ENCODE peak calls at places on chromosomes 16 and 17, in seven cellular contexts. N is mammary epithelial cell; R is upper lobe of right lung; Q is fibroblast of lung; U is left ventricle myocardium inferior; L is activated CD8-positive, alpha-beta T cell treated with anti-CD3 and anti-CD28 coated beads for 36 hours; T is CD8-positive, alpha-beta T cell. Y is an unnamed sample.

GRCh38 chr16:30628628-30629342 is 18.6 kb upstream of the ZNF689 start:
- DNase-seq in L (peak), T (peak), Q (peak), R (peak), U (peak), N (peak), Y (peak)

GRCh38 chr16:58128181-58128631 is 975 bp downstream of the CFAP20 start:
- DNase-seq in R (no peak), T (no peak), Q (no peak), U (no peak), N (no peak), L (no peak), Y (no peak)

GRCh38 chr16:15606521-15607220 is 36.3 kb downstream of the MARF1 start:
- DNase-seq in N (no peak), R (no peak), T (no peak), L (no peak), Q (no peak), U (no peak), Y (no peak)

GRCh38 chr16:31008154-31008950 is 2.1 kb downstream of the STX1B start:
- DNase-seq in R (no peak), N (peak), U (no peak), Q (peak), L (no peak), T (no peak), Y (no peak)

GRCh38 chr17:76585649-76586593 is at the start of gene ST6GALNAC2:
- DNase-seq in U (peak), R (peak), L (peak), N (peak), T (peak), Q (peak), Y (no peak)

GRCh38 chr17:21288581-21289017 is 4.1 kb downstream of the MAP2K3 start:
- DNase-seq in N (no peak), L (peak), R (no peak), U (no peak), T (peak), Q (no peak), Y (no peak)

GRCh38 chr16:88854306-88855111 is 2.2 kb downstream of the GALNS start:
- DNase-seq in N (no peak), Q (no peak), U (no peak), T (peak), L (peak), R (no peak), Y (no peak)

GRCh38 chr16:88339926-88340754 is 42.6 kb upstream of the ZNF469 start:
- DNase-seq in N (no peak), Q (no peak), R (no peak), L (no peak), U (no peak), T (peak), Y (no peak)

GRCh38 chr16:19377864-19378263 is 39.8 kb upstream of the TMC5 start:
- DNase-seq in T (no peak), Q (no peak), L (no peak), U (no peak), R (no peak), N (no peak), Y (no peak)

GRCh38 chr17:58046230-58047094 is 36.8 kb upstream of the DYNLL2 start:
- DNase-seq in L (no peak), Q (no peak), R (no peak), U (peak), N (no peak), T (no peak), Y (no peak)

GRCh38 chr17:81042606-81043005 is 7.7 kb downstream of the BAIAP2 start:
- DNase-seq in Q (no peak), U (no peak), T (no peak), R (no peak), L (no peak), N (no peak), Y (no peak)

GRCh38 chr17:81039854-81040758 is 5.2 kb downstream of the BAIAP2 start:
- DNase-seq in U (no peak), N (peak), Q (peak), R (no peak), L (no peak), T (no peak), Y (no peak)

GRCh38 chr17:81039096-81039495 is 4.1 kb downstream of the BAIAP2 start:
- DNase-seq in N (no peak), L (no peak), Q (no peak), R (no peak), U (no peak), T (no peak), Y (no peak)

GRCh38 chr17:81043319-81043724 is 8.4 kb downstream of the BAIAP2 start:
- DNase-seq in R (no peak), Q (no peak), L (no peak), T (no peak), U (no peak), N (no peak), Y (no peak)

GRCh38 chr17:81040791-81041337 is 5.9 kb downstream of the BAIAP2 start:
- DNase-seq in U (no peak), L (peak), Q (peak), R (no peak), N (no peak), T (peak), Y (no peak)
- TF ChIP-seq CTCF in U (peak), L (peak), Q (peak), R (peak), N (peak), T (no peak), Y (no peak)

DNA sequence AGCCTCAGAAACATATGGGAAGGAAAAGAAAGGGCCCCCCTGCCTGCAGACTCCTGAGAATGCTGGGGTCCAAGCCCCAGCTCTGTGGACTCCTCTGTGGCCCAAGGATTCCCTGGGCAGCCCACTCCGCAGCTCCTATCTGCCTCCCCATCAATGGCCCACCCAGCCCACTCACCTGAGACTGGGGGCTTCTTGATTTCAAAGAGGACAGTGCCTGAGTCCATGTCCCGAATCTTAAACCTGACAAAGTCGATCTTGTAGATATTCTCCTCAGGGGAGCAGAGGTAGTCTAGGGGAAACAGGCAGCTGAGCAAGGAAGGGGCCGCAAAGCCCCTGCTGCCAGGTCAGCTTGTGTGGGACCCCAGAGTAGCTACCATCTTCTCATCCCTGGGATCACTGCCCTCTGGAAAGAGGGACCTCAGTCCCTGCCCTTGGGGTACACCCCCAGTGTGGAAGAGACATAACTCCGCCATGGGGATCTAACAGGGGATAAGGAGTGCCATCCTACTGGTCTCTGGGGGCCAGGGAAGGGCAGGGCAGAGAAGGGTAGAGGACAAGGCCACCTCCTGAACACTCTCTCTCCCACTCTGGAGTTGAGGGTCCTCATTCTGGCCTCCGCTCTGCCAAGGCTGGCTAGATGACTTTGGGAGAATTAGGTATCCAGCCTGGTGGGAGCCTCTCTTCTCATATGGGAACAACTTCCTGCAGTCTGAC is 3.9 kb downstream of the UNC119 start:
- DNase-seq in U (no peak), R (no peak), T (no peak), Q (no peak), L (no peak), N (no peak), Y (no peak)
- TF ChIP-seq CTCF in U (no peak), R (no peak), T (no peak), Q (no peak), L (peak), N (no peak), Y (no peak)

GRCh38 chr17:38869647-38870258 is at the start of gene LASP1:
- DNase-seq in U (peak), L (peak), N (peak), Q (peak), T (peak), R (peak), Y (peak)

GRCh38 chr17:38872671-38873385 is 3.0 kb downstream of the LASP1 start:
- DNase-seq in T (no peak), Q (no peak), U (no peak), N (no peak), L (peak), R (no peak), Y (no peak)

GRCh38 chr17:38870259-38871165 is 654 bp downstream of the LASP1 start:
- DNase-seq in Q (peak), R (peak), L (peak), U (peak), N (peak), T (peak), Y (no peak)

GRCh38 chr17:38871992-38872605 is 2.2 kb downstream of the LASP1 start:
- DNase-seq in L (no peak), R (no peak), U (no peak), N (no peak), Q (no peak), T (no peak), Y (no peak)

DNA sequence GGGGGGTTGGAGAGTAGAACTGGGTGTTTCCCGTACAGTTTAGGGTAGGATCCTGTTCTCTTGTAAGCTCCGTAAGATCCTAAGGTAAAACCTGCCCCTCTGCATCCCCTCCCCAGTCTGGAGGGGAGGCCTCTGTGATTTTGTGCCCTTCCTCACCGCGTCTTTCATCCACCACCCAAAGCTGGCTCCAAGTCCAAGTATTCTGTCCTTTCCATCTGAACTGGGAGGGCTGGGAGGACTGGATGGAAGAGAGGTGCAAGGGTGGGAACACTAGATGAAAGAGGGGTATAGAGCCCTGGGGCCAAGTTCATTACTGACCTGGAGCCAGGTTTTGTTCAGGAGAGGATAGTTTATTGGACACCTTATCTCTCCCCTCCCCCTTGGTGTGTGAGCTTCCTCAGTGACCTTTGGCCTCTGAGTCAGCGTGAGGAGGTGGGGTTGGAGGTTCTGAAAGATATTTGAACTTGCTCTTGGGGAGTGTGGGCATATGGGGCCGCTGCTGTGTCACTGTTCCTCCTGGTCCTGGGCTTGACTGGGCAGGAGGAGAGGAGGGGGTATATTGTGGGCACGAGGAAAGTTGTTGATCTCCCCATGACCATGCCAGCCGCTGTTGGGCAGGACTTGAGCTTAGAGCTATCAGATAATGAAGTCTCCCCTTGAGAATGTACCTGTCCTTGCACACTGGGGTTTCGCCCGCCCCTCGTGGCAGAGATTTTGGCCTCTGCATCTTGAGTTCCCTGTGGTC is 1.6 kb downstream of the LASP1 start:
- DNase-seq in N (peak), Q (peak), L (peak), R (peak), T (peak), U (peak), Y (peak)
- TF ChIP-seq CTCF in N (no peak), Q (no peak), L (peak), R (peak), T (no peak), U (no peak), Y (no peak)

DNA sequence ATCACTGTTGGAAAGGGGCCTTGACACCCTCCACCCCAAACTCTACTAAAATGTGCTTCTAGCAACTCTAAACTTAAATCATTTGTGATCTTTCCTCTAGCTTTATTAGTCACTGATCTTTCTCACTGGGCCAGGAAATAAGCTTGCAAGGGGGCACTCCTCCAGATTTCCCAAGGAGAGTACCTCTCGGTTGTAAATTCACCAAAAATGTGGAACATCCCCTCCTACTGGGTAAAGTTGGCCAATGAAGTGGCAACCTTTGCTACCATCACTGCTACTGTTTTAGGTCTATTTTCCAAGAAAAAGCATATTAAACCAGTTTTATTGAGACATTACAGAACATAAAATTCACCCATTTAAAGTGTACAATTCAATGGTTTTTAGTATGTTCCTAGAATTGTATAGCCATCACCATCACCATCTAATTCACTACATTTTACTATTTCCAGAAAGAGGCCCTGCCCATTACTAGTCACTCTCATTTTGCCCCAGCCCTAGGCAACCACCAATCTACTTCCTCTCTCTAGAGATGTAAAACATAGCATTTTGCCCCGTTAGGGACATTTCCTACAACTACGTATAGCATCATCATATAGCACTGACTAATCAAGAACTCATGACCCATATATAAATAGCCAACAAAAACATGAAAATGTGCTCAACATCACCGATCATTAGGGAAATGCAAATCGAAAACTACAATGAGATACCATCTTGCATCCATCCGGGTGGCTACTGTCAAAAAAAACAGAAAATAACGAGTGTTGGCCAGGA is 44.6 kb upstream of the ADCY9 start:
- DNase-seq in R (no peak), T (no peak), N (no peak), L (no peak), Q (no peak), U (no peak), Y (no peak)
- TF ChIP-seq CTCF in R (peak), T (no peak), N (no peak), L (no peak), Q (no peak), U (peak), Y (no peak)

DNA sequence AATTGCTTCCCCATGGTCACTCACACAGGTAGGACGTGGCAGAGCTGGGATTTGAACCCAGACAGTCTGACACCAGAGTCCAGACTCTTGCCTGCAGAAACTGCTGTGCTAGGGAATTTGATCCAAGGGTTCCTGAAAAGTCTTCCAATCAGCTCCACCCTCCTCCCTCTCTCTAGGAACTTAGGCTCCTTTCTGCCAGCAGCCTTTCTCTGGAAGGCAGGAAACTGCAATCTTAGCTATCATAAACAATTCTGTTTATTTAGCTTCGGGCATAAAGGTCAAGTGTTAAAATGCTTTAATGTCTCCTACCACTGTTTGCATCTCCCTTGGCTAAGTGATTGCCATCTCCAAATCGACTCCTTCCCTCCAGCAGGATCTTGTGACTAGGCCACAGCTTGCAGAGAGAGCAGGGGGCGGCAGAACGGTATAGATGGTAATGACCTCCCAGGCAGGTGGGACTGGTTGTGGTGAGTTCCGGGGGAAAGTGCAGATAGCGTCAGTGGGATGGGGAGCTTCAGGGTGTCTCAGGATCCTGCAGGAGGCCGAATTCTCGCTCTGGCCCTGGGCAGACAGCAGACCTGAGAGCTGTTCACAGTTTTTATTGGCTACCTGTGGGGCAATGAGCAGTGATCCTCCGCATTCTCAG is 882.4 kb upstream of the EEF2KMT start:
- DNase-seq in N (no peak), T (no peak), R (no peak), Q (no peak), U (no peak), L (no peak), Y (no peak)
- TF ChIP-seq CTCF in N (no peak), T (no peak), R (no peak), Q (no peak), U (no peak), L (no peak), Y (no peak)

GRCh38 chr17:63692195-63692816 is 7.6 kb downstream of the LIMD2 start:
- DNase-seq in Q (no peak), T (no peak), R (no peak), N (no peak), L (no peak), U (no peak), Y (no peak)
- TF ChIP-seq CTCF in Q (no peak), T (no peak), R (no peak), N (no peak), L (no peak), U (no peak), Y (no peak)

GRCh38 chr16:8905795-8906591 is 23.8 kb downstream of the LITAFD start:
- DNase-seq in Q (no peak), T (no peak), U (no peak), N (no peak), R (no peak), L (no peak), Y (no peak)
- TF ChIP-seq CTCF in Q (peak), T (no peak), U (no peak), N (peak), R (peak), L (no peak), Y (no peak)

GRCh38 chr16:67807148-67807682 is 526 bp downstream of the TSNAXIP1 start:
- DNase-seq in Q (no peak), T (no peak), R (no peak), N (no peak), U (no peak), L (no peak), Y (no peak)

GRCh38 chr16:67805718-67806427 is 487 bp downstream of the RANBP10 start:
- DNase-seq in N (no peak), Q (no peak), T (no peak), R (peak), L (peak), U (no peak), Y (peak)

GRCh38 chr16:67803894-67804293 is 2.5 kb downstream of the RANBP10 start:
- DNase-seq in U (no peak), N (no peak), Q (no peak), L (peak), T (no peak), R (no peak), Y (no peak)

GRCh38 chr16:67804853-67805542 is 1.4 kb downstream of the RANBP10 start:
- DNase-seq in L (peak), T (no peak), U (no peak), R (no peak), N (no peak), Q (no peak), Y (no peak)

GRCh38 chr16:67806428-67807147 is at the start of the genes RANBP10 and TSNAXIP1:
- DNase-seq in N (peak), R (peak), T (peak), U (peak), L (peak), Q (peak), Y (peak)
- TF ChIP-seq CTCF in N (no peak), R (no peak), T (no peak), U (no peak), L (no peak), Q (no peak), Y (no peak)

GRCh38 chr16:187330-187729 is 7.1 kb downstream of the HBQ1 start:
- DNase-seq in L (no peak), R (no peak), U (no peak), N (no peak), Q (no peak), T (no peak), Y (no peak)

GRCh38 chr16:185691-186090 is 5.4 kb downstream of the HBQ1 start:
- DNase-seq in U (no peak), T (no peak), R (no peak), N (no peak), Q (no peak), L (no peak), Y (no peak)

GRCh38 chr16:191783-192294 is 11.6 kb downstream of the HBQ1 start:
- DNase-seq in L (no peak), T (no peak), U (no peak), Q (peak), R (no peak), N (no peak), Y (no peak)

GRCh38 chr16:189604-190186 is 9.4 kb downstream of the HBQ1 start:
- DNase-seq in L (no peak), U (no peak), Q (no peak), R (no peak), N (no peak), T (no peak), Y (no peak)

DNA sequence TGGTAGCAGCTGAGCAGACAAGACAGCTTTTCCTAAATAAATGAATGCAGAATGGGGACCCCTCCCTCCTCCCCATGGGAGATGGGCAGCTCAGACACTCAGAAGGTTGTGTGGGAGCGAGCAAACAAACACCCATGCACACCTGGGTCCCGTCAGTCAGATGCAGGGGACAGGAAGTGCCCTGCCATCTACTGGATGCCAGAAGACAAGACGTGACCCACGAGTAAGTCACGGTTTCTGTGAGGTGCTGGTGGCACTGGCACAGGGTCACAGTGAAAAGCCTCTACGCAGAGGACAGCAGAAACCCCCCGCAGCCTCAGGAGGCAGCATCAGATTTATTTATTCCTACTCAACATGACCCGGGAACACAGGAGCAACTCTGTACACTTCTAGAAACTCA is 8.4 kb downstream of the HBQ1 start:
- DNase-seq in T (peak), U (no peak), L (peak), R (no peak), Q (no peak), N (no peak), Y (no peak)
- TF ChIP-seq CTCF in T (no peak), U (no peak), L (peak), R (no peak), Q (no peak), N (peak), Y (no peak)